ENCODE peak calls at places on chromosome 4, in eight cellular contexts. X is GM23248, H is H7, D is fibroblast of lung, E is stomach, P is SK-N-SH, V is right atrium auricular region, K is mucosa of descending colon. U is an unnamed sample. For H3K36me3, the result is how much of the 10 kb centered on the place peaks cover.

GRCh38 chr4:181618896-181619295 is 624.3 kb upstream of the TENM3 start:
- DNase-seq in H (peak), D (no peak), E (no peak), K (no peak), V (no peak), X (no peak), P (no peak), U (no peak)

GRCh38 chr4:78784255-78784654 is 8.1 kb downstream of the BMP2K start:
- DNase-seq in D (peak), P (no peak), V (no peak), E (no peak), X (peak), H (no peak), K (no peak), U (no peak)

GRCh38 chr4:89889289-89889688 is 5.4 kb upstream of the MMRN1 start:
- DNase-seq in K (no peak), X (no peak), H (no peak), V (peak), E (no peak), P (no peak), D (no peak), U (no peak)

GRCh38 chr4:150768492-150768891 is 186.5 kb downstream of the MAB21L2 start:
- DNase-seq in H (no peak), E (no peak), X (no peak), K (no peak), D (no peak), P (no peak), V (no peak), U (no peak)

GRCh38 chr4:74117024-74117534 is 18.1 kb upstream of the CXCL2 start:
- DNase-seq in K (no peak), V (peak), H (no peak), E (peak), X (peak), P (no peak), D (peak), U (no peak)

GRCh38 chr4:183390374-183390773 is 54.1 kb upstream of the CDKN2AIP start:
- DNase-seq in X (no peak), V (no peak), E (no peak), H (no peak), K (no peak), P (no peak), D (no peak), U (no peak)

GRCh38 chr4:22487333-22487732 is 28.5 kb downstream of the ADGRA3 start:
- DNase-seq in K (no peak), V (no peak), X (no peak), P (no peak), E (no peak), D (no peak), H (no peak), U (no peak)

GRCh38 chr4:87078987-87079469 is 141.4 kb downstream of the KLHL8 start:
- DNase-seq in P (no peak), H (no peak), D (peak), V (peak), E (no peak), X (peak), K (no peak), U (no peak)

GRCh38 chr4:42348247-42348646 is 49.0 kb upstream of the SHISA3 start:
- DNase-seq in K (no peak), X (peak), P (no peak), H (no peak), D (no peak), E (no peak), V (no peak), U (no peak)

GRCh38 chr4:8871417-8872401 is at the start of gene HMX1:
- DNase-seq in P (peak), D (no peak), V (no peak), H (peak), E (no peak), X (peak), K (no peak), U (no peak)

GRCh38 chr4:125904802-125905201 is 590.0 kb downstream of the FAT4 start:
- DNase-seq in V (no peak), X (no peak), E (no peak), D (no peak), H (no peak), K (no peak), P (no peak), U (no peak)

GRCh38 chr4:112649055-112649408 is 12.1 kb downstream of the LARP7 start:
- DNase-seq in E (no peak), P (no peak), V (no peak), X (no peak), H (no peak), K (no peak), D (no peak), U (no peak)

GRCh38 chr4:112647785-112648184 is 10.8 kb downstream of the LARP7 start:
- DNase-seq in K (no peak), P (no peak), D (peak), V (no peak), H (no peak), E (no peak), X (peak), U (no peak)

GRCh38 chr4:112646632-112647537 is 9.9 kb downstream of the LARP7 start:
- DNase-seq in K (no peak), E (no peak), H (no peak), V (no peak), P (no peak), X (no peak), D (no peak), U (no peak)

GRCh38 chr4:112650332-112650731 is 13.4 kb downstream of the LARP7 start:
- DNase-seq in X (no peak), P (no peak), K (no peak), H (no peak), V (no peak), D (no peak), E (no peak), U (no peak)

DNA sequence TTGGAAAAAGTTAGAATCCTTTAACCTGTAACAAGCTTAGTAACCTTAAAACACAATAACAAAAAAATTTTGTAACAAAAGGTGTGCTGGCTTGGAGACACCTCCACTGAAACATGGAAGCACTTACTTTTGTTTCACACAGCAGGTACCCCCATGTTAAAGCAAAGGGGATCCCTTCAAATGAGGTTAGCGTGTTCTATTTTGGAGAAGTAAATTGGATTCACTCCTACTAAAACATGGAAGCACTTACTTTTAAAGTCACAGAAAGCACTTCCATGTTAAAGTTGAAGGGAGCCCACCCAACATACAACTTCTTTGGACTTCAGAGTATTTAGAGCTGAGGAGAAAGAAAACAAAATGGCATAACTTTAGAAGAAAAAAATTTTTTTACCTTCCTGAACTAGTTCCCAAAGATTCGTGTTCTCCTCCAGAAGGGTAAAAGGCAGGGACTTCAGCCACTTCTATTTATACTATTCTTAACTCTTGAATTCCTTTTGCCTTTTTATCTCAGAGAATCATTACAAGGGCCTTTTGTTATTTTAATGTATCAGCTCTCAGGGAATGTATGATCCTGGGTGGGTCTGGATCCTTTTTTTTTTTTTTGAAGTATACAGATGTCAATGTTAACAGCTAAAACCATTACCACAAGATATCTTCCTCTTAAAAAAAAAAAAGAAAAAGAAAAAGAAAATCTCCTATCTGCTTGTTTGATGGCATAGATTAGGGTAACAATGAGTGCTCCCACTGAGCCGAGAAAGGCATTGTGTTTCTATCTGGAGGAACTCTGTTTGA is 11.5 kb downstream of the LARP7 start:
- DNase-seq in E (no peak), X (no peak), D (peak), K (no peak), V (no peak), P (no peak), H (no peak), U (no peak)
- H3K4me3 ChIP-seq in E (no peak), X (no peak), D (no peak), K (no peak), V (no peak), P (no peak), H (peak), U (no peak)

DNA sequence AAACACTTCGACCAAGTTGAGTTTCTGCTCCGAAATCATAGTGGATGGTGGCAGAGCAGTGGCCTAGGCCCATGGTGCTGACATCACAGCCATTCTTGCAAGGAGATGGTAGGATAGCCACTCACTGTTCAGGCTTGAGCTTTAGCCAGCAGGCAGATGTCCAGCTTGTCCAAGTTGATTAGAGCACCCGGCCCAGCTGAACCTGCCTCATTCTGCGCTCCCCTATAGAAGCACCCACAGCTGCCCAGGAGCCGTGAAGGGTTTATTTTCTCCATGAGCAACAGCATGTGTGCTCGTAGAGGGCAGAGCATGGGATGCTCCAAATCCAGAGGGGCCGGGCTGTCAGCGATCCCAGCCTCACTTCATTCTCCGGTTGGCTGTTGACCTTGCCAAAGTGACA is 16.2 kb downstream of the PIGG start:
- DNase-seq in H (no peak), K (no peak), P (no peak), D (no peak), E (no peak), X (no peak), V (no peak), U (no peak)
- H3K36me3 ChIP-seq in H (under half), K (under half), P (half or more), D (under half), E (half or more), X (under half), V (under half), U (half or more)

GRCh38 chr4:11587797-11588196 is 159.1 kb upstream of the HS3ST1 start:
- DNase-seq in K (no peak), P (no peak), E (no peak), H (no peak), D (no peak), V (no peak), X (no peak), U (no peak)

GRCh38 chr4:11590132-11590531 is 161.4 kb upstream of the HS3ST1 start:
- DNase-seq in P (no peak), D (no peak), X (no peak), K (no peak), H (no peak), V (no peak), E (no peak), U (no peak)

GRCh38 chr4:11592276-11592675 is 163.6 kb upstream of the HS3ST1 start:
- DNase-seq in V (no peak), D (no peak), P (no peak), E (no peak), H (no peak), K (no peak), X (no peak), U (no peak)

GRCh38 chr4:11585506-11585905 is 156.8 kb upstream of the HS3ST1 start:
- DNase-seq in K (no peak), E (peak), H (no peak), V (no peak), X (no peak), P (no peak), D (no peak), U (no peak)

DNA sequence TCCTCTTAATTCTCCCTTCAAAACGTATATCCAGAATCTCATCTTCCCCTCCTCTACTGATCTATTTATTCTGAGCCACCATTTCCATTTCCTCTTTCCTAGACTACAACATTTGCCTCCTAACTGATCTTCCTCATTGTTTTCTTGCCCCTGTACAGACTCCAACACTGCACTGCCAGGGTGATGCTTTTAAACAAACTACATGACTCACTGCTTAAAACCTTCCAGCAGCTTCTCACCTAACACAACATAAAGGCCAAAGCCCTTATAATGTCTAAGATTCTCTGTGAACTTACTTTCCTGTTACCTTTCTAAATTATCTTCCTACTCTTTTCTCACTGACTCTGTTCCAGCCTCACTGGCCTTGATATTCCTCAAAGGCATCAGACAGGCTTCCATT is 161.0 kb upstream of the HS3ST1 start:
- DNase-seq in D (peak), V (no peak), E (no peak), P (no peak), H (no peak), X (no peak), K (no peak), U (no peak)
- H3K4me3 ChIP-seq in D (no peak), V (no peak), E (no peak), P (no peak), H (no peak), X (no peak), K (no peak), U (no peak)

GRCh38 chr4:3221996-3222395 is 27.0 kb upstream of the MSANTD1 start:
- DNase-seq in K (no peak), D (no peak), E (no peak), V (no peak), P (no peak), X (no peak), H (no peak), U (no peak)

GRCh38 chr4:3224971-3225850 is 23.7 kb upstream of the MSANTD1 start:
- DNase-seq in E (no peak), X (no peak), K (no peak), P (peak), H (no peak), V (no peak), D (no peak), U (no peak)

GRCh38 chr4:3223346-3223745 is 25.6 kb upstream of the MSANTD1 start:
- DNase-seq in P (no peak), D (no peak), V (no peak), H (no peak), K (no peak), E (no peak), X (no peak), U (no peak)

GRCh38 chr4:3225946-3226345 is 23.0 kb upstream of the MSANTD1 start:
- DNase-seq in D (no peak), P (no peak), X (no peak), H (no peak), K (no peak), V (no peak), E (no peak), U (no peak)

GRCh38 chr4:3223986-3224748 is 24.8 kb upstream of the MSANTD1 start:
- DNase-seq in V (no peak), H (no peak), X (no peak), E (no peak), P (no peak), D (no peak), K (no peak), U (no peak)
- H3K36me3 ChIP-seq in V (half or more), H (under half), X (under half), E (half or more), P (half or more), D (under half), K (under half), U (half or more)

GRCh38 chr4:129264008-129264657 is 168.2 kb downstream of the C4orf33 start:
- DNase-seq in E (no peak), V (no peak), X (no peak), D (no peak), K (no peak), H (no peak), P (no peak), U (no peak)

GRCh38 chr4:129261584-129261983 is 165.6 kb downstream of the C4orf33 start:
- DNase-seq in K (no peak), X (no peak), V (no peak), H (no peak), D (no peak), E (no peak), P (peak), U (no peak)
- H3K4me3 ChIP-seq in K (no peak), X (no peak), V (no peak), H (no peak), D (no peak), E (no peak), P (no peak), U (no peak)

DNA sequence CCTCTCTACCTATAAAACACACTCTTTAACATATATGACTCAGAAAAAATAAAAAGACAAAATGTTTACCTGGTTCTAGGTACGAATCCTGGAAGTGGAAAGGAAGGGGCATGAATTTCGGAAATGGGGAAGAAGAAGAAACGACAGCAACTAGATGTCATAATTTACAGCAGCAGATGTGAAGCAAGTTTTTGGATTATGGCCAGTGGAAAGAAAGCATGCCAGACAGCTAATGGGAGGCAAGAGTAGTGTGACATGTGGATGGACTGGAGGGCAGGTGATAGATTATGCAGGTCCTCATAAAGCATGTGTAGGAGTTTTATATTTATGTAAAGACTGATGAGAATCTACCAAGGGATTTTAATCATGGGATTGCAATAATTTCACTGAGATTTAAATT is 279.0 kb upstream of the TACR3 start:
- DNase-seq in V (no peak), E (no peak), X (no peak), K (no peak), D (no peak), P (no peak), H (no peak), U (no peak)
- H3K36me3 ChIP-seq in V (under half), E (under half), X (under half), K (under half), D (under half), P (under half), H (under half), U (under half)

U was measured in effector memory CD4-positive, alpha-beta T cell.